ENCODE peak calls at places on chromosome 12, in nine cellular contexts. One of them, this sample, is unnamed.

GRCh38 chr12:94262228-94263010 is 114.0 kb downstream of the PLXNC1 start:
- DNase-seq in thoracic aorta: peak; percentile 58
- DNase-seq in C1 segment of cervical spinal cord: peak; percentile 76
- DNase-seq in mammary epithelial cell: peak; percentile 63
- DNase-seq in activated CD4-positive, alpha-beta memory T cell treated with anti-CD3 and anti-CD28 coated beads, Interleukin-2, amount 10 ng/mL, durations not matched to agents 7 days and 5 days: peak; percentile 66
- DNase-seq in activated T-helper 1 cell treated with Interleukin-2 at 50 U/mL for 16 hours: peak; percentile 54
- DNase-seq in psoas muscle: peak; percentile 88
- DNase-seq in pancreas: peak; percentile 75
- DNase-seq in non-pigmented ciliary epithelial cell: peak; percentile 87
- DNase-seq in this sample: peak; percentile 62

GRCh38 chr12:43206396-43206795 is 345.6 kb downstream of the ADAMTS20 start:
- DNase-seq in activated CD4-positive, alpha-beta memory T cell treated with anti-CD3 and anti-CD28 coated beads, Interleukin-2, amount 10 ng/mL, durations not matched to agents 7 days and 5 days: no peak
- DNase-seq in mammary epithelial cell: peak; percentile 64
- DNase-seq in non-pigmented ciliary epithelial cell: peak; percentile 50
- DNase-seq in pancreas: no peak
- DNase-seq in C1 segment of cervical spinal cord: no peak
- DNase-seq in psoas muscle: no peak
- DNase-seq in thoracic aorta: no peak
- DNase-seq in activated T-helper 1 cell treated with Interleukin-2 at 50 U/mL for 16 hours: no peak
- DNase-seq in this sample: no peak

GRCh38 chr12:118455327-118455726 is 79.0 kb downstream of the SUDS3 start:
- DNase-seq in pancreas: no peak
- DNase-seq in non-pigmented ciliary epithelial cell: no peak
- DNase-seq in psoas muscle: no peak
- DNase-seq in mammary epithelial cell: no peak
- DNase-seq in activated CD4-positive, alpha-beta memory T cell treated with anti-CD3 and anti-CD28 coated beads, Interleukin-2, amount 10 ng/mL, durations not matched to agents 7 days and 5 days: no peak
- DNase-seq in activated T-helper 1 cell treated with Interleukin-2 at 50 U/mL for 16 hours: no peak
- DNase-seq in C1 segment of cervical spinal cord: no peak
- DNase-seq in thoracic aorta: no peak
- DNase-seq in this sample: no peak

GRCh38 chr12:118188690-118189371 is 52.9 kb downstream of the PEBP1 start:
- DNase-seq in activated T-helper 1 cell treated with Interleukin-2 at 50 U/mL for 16 hours: no peak
- DNase-seq in C1 segment of cervical spinal cord: peak; percentile 52
- DNase-seq in activated CD4-positive, alpha-beta memory T cell treated with anti-CD3 and anti-CD28 coated beads, Interleukin-2, amount 10 ng/mL, durations not matched to agents 7 days and 5 days: no peak
- DNase-seq in mammary epithelial cell: peak; percentile 20
- DNase-seq in pancreas: peak; percentile 20
- DNase-seq in psoas muscle: peak; percentile 69
- DNase-seq in thoracic aorta: no peak
- DNase-seq in non-pigmented ciliary epithelial cell: no peak
- DNase-seq in this sample: no peak

GRCh38 chr12:108169671-108170070 is 40.6 kb downstream of the WSCD2 start:
- DNase-seq in activated T-helper 1 cell treated with Interleukin-2 at 50 U/mL for 16 hours: no peak
- DNase-seq in non-pigmented ciliary epithelial cell: no peak
- DNase-seq in mammary epithelial cell: no peak
- DNase-seq in psoas muscle: no peak
- DNase-seq in C1 segment of cervical spinal cord: no peak
- DNase-seq in pancreas: no peak
- DNase-seq in thoracic aorta: no peak
- DNase-seq in activated CD4-positive, alpha-beta memory T cell treated with anti-CD3 and anti-CD28 coated beads, Interleukin-2, amount 10 ng/mL, durations not matched to agents 7 days and 5 days: no peak
- DNase-seq in this sample: no peak

GRCh38 chr12:40227447-40227846 is 2.6 kb downstream of the LRRK2 start:
- DNase-seq in C1 segment of cervical spinal cord: no peak
- DNase-seq in thoracic aorta: no peak
- DNase-seq in psoas muscle: no peak
- DNase-seq in pancreas: no peak
- DNase-seq in activated CD4-positive, alpha-beta memory T cell treated with anti-CD3 and anti-CD28 coated beads, Interleukin-2, amount 10 ng/mL, durations not matched to agents 7 days and 5 days: no peak
- DNase-seq in non-pigmented ciliary epithelial cell: no peak
- DNase-seq in activated T-helper 1 cell treated with Interleukin-2 at 50 U/mL for 16 hours: no peak
- DNase-seq in mammary epithelial cell: no peak
- DNase-seq in this sample: no peak

GRCh38 chr12:107581616-107582015 is 104.0 kb upstream of the PWP1 start:
- DNase-seq in pancreas: no peak
- DNase-seq in C1 segment of cervical spinal cord: no peak
- DNase-seq in psoas muscle: no peak
- DNase-seq in mammary epithelial cell: peak; percentile 17
- DNase-seq in thoracic aorta: no peak
- DNase-seq in activated T-helper 1 cell treated with Interleukin-2 at 50 U/mL for 16 hours: no peak
- DNase-seq in non-pigmented ciliary epithelial cell: no peak
- DNase-seq in activated CD4-positive, alpha-beta memory T cell treated with anti-CD3 and anti-CD28 coated beads, Interleukin-2, amount 10 ng/mL, durations not matched to agents 7 days and 5 days: no peak
- DNase-seq in this sample: no peak

GRCh38 chr12:118307069-118307954 is 65.4 kb downstream of the TAOK3 start:
- DNase-seq in non-pigmented ciliary epithelial cell: peak; percentile 86
- DNase-seq in activated T-helper 1 cell treated with Interleukin-2 at 50 U/mL for 16 hours: no peak
- DNase-seq in activated CD4-positive, alpha-beta memory T cell treated with anti-CD3 and anti-CD28 coated beads, Interleukin-2, amount 10 ng/mL, durations not matched to agents 7 days and 5 days: peak; percentile 43
- DNase-seq in psoas muscle: no peak
- DNase-seq in C1 segment of cervical spinal cord: no peak
- DNase-seq in thoracic aorta: no peak
- DNase-seq in mammary epithelial cell: peak; percentile 84
- DNase-seq in pancreas: no peak
- DNase-seq in this sample: no peak

GRCh38 chr12:32265920-32266319 is 133.4 kb upstream of the FGD4 start:
- DNase-seq in psoas muscle: no peak
- DNase-seq in thoracic aorta: no peak
- DNase-seq in activated T-helper 1 cell treated with Interleukin-2 at 50 U/mL for 16 hours: no peak
- DNase-seq in C1 segment of cervical spinal cord: no peak
- DNase-seq in activated CD4-positive, alpha-beta memory T cell treated with anti-CD3 and anti-CD28 coated beads, Interleukin-2, amount 10 ng/mL, durations not matched to agents 7 days and 5 days: no peak
- DNase-seq in non-pigmented ciliary epithelial cell: no peak
- DNase-seq in pancreas: no peak
- DNase-seq in mammary epithelial cell: no peak
- DNase-seq in this sample: no peak

GRCh38 chr12:91604897-91605296 is 422.3 kb upstream of the DCN start:
- DNase-seq in pancreas: no peak
- DNase-seq in activated T-helper 1 cell treated with Interleukin-2 at 50 U/mL for 16 hours: no peak
- DNase-seq in psoas muscle: no peak
- DNase-seq in non-pigmented ciliary epithelial cell: no peak
- DNase-seq in mammary epithelial cell: no peak
- DNase-seq in activated CD4-positive, alpha-beta memory T cell treated with anti-CD3 and anti-CD28 coated beads, Interleukin-2, amount 10 ng/mL, durations not matched to agents 7 days and 5 days: no peak
- DNase-seq in thoracic aorta: no peak
- DNase-seq in C1 segment of cervical spinal cord: no peak
- DNase-seq in this sample: no peak

GRCh38 chr12:88854260-88854659 is 274.0 kb upstream of the KITLG start:
- DNase-seq in psoas muscle: no peak
- DNase-seq in pancreas: no peak
- DNase-seq in mammary epithelial cell: peak; percentile 90
- DNase-seq in thoracic aorta: no peak
- DNase-seq in activated T-helper 1 cell treated with Interleukin-2 at 50 U/mL for 16 hours: no peak
- DNase-seq in non-pigmented ciliary epithelial cell: peak; percentile 87
- DNase-seq in C1 segment of cervical spinal cord: no peak
- DNase-seq in activated CD4-positive, alpha-beta memory T cell treated with anti-CD3 and anti-CD28 coated beads, Interleukin-2, amount 10 ng/mL, durations not matched to agents 7 days and 5 days: no peak
- DNase-seq in this sample: no peak

This sample was measured in omental fat pad.